ENCODE peak calls at places on chromosomes 2 and 18, in six cellular contexts. Q, I, G, W, T and J are unnamed samples.

GRCh38 chr18:21458322-21458721 is 142.2 kb downstream of the ESCO1 start:
- DNase-seq in W (no peak), G (no peak), I (no peak), T (no peak), Q (no peak), J (no peak)

GRCh38 chr18:33844232-33844631 is 266.2 kb downstream of the ASXL3 start:
- DNase-seq in T (no peak), I (no peak), W (peak), G (no peak), Q (no peak), J (no peak)

GRCh38 chr2:239365071-239365781 is 35.6 kb downstream of the HDAC4 start:
- DNase-seq in G (no peak), I (no peak), T (no peak), W (no peak), Q (no peak), J (no peak)

GRCh38 chr2:12452211-12452610 is 264.5 kb upstream of the TRIB2 start:
- DNase-seq in T (no peak), I (peak), Q (peak), G (peak), W (peak), J (peak)

GRCh38 chr2:119225084-119225864 is 1.6 kb downstream of the STEAP3 start:
- DNase-seq in W (no peak), I (no peak), T (no peak), Q (no peak), G (no peak), J (no peak)

GRCh38 chr2:156343940-156344301 is 11.4 kb upstream of the NR4A2 start:
- DNase-seq in G (no peak), T (no peak), I (no peak), Q (no peak), W (no peak), J (peak)

GRCh38 chr2:100004959-100005387 is 137.4 kb downstream of the AFF3 start:
- DNase-seq in I (no peak), W (no peak), Q (no peak), G (no peak), T (no peak), J (no peak)

GRCh38 chr18:35642802-35643201 is 61.3 kb downstream of the GALNT1 start:
- DNase-seq in W (no peak), G (no peak), T (no peak), Q (no peak), I (no peak), J (peak)

GRCh38 chr2:137842430-137842829 is 121.8 kb upstream of the HNMT start:
- DNase-seq in G (no peak), W (no peak), T (no peak), Q (no peak), I (no peak), J (no peak)

GRCh38 chr2:1510184-1510583 is 96.9 kb downstream of the TPO start:
- DNase-seq in G (no peak), W (no peak), T (no peak), Q (no peak), I (no peak), J (no peak)

GRCh38 chr2:20476950-20477349 is 30.1 kb downstream of the RHOB start:
- DNase-seq in W (no peak), T (no peak), I (no peak), Q (no peak), G (no peak), J (no peak)

GRCh38 chr2:236131073-236131692 is 37.0 kb downstream of the GBX2 start:
- DNase-seq in I (no peak), Q (no peak), T (no peak), G (no peak), W (no peak), J (no peak)

GRCh38 chr2:27133195-27133875 is 1.1 kb downstream of the PREB start:
- DNase-seq in I (no peak), T (no peak), Q (no peak), W (no peak), G (no peak), J (no peak)

GRCh38 chr2:150388289-150388625 is 99.2 kb downstream of the RND3 start:
- DNase-seq in I (no peak), W (peak), T (no peak), G (no peak), Q (no peak), J (peak)

GRCh38 chr2:140604096-140604495 is 1526.7 kb downstream of the LRP1B start:
- DNase-seq in W (peak), T (peak), I (no peak), G (peak), Q (peak), J (peak)

GRCh38 chr2:150259746-150260145 is 227.7 kb downstream of the RND3 start:
- DNase-seq in T (no peak), Q (no peak), W (peak), G (no peak), I (no peak), J (peak)

GRCh38 chr2:170145675-170146432 is 32.1 kb upstream of the MYO3B start:
- DNase-seq in G (no peak), I (no peak), Q (no peak), T (no peak), W (no peak), J (no peak)

GRCh38 chr18:12018861-12019260 is 37.6 kb downstream of the IMPA2 start:
- DNase-seq in Q (no peak), G (no peak), W (no peak), T (no peak), I (no peak), J (no peak)

GRCh38 chr18:76491436-76491800 is 3.6 kb downstream of the ZNF516 start:
- DNase-seq in W (peak), Q (peak), T (peak), I (no peak), G (peak), J (peak)

GRCh38 chr2:88265352-88265960 is 95.3 kb downstream of the THNSL2 start:
- DNase-seq in T (peak), G (peak), Q (peak), I (no peak), W (peak), J (peak)

GRCh38 chr18:48779462-48779861 is 171.3 kb downstream of the SMAD7 start:
- DNase-seq in I (no peak), W (no peak), Q (no peak), G (no peak), T (no peak), J (no peak)

GRCh38 chr2:127157651-127158460 is 50.9 kb upstream of the BIN1 start:
- DNase-seq in T (no peak), G (no peak), W (no peak), I (no peak), Q (peak), J (no peak)

GRCh38 chr18:48827321-48828200 is 123.2 kb downstream of the SMAD7 start:
- DNase-seq in I (no peak), W (peak), T (no peak), G (peak), Q (peak), J (peak)

GRCh38 chr2:34261701-34262100 is 662.6 kb upstream of the FAM98A start:
- DNase-seq in I (no peak), T (no peak), W (no peak), Q (no peak), G (no peak), J (no peak)

GRCh38 chr2:140893685-140894084 is 1237.1 kb downstream of the LRP1B start:
- DNase-seq in W (peak), T (peak), I (peak), G (peak), Q (peak), J (peak)

GRCh38 chr2:180776924-180777323 is 203.5 kb upstream of the UBE2E3 start:
- DNase-seq in G (no peak), I (peak), Q (peak), T (no peak), W (peak), J (peak)

GRCh38 chr2:231563378-231563961 is 29.2 kb upstream of the TEX44 start:
- DNase-seq in T (peak), I (no peak), G (peak), Q (peak), W (peak), J (peak)

GRCh38 chr2:120830096-120830830 is 94.6 kb downstream of the GLI2 start:
- DNase-seq in Q (no peak), W (no peak), I (no peak), T (no peak), G (no peak), J (no peak)

GRCh38 chr2:70949086-70949485 is 13.4 kb downstream of the ATP6V1B1 start:
- DNase-seq in Q (no peak), I (no peak), G (no peak), T (no peak), W (no peak), J (no peak)

GRCh38 chr2:164981217-164981990 is 26.1 kb upstream of the SLC38A11 start:
- DNase-seq in I (no peak), Q (no peak), G (no peak), T (peak), W (peak), J (no peak)

GRCh38 chr18:3257627-3258120 is 4.3 kb upstream of the MYL12B start:
- DNase-seq in Q (no peak), T (no peak), G (no peak), I (no peak), W (no peak), J (no peak)

GRCh38 chr18:3252843-3253242 is 5.2 kb downstream of the MYL12A start:
- DNase-seq in T (no peak), Q (no peak), I (no peak), W (no peak), G (no peak), J (no peak)

GRCh38 chr18:3256693-3257626 is 5.0 kb upstream of the MYL12B start:
- DNase-seq in I (no peak), Q (peak), W (peak), T (peak), G (peak), J (no peak)

GRCh38 chr18:3254725-3255124 is 7.1 kb downstream of the MYL12A start:
- DNase-seq in Q (no peak), G (no peak), W (no peak), I (no peak), T (no peak), J (no peak)

DNA sequence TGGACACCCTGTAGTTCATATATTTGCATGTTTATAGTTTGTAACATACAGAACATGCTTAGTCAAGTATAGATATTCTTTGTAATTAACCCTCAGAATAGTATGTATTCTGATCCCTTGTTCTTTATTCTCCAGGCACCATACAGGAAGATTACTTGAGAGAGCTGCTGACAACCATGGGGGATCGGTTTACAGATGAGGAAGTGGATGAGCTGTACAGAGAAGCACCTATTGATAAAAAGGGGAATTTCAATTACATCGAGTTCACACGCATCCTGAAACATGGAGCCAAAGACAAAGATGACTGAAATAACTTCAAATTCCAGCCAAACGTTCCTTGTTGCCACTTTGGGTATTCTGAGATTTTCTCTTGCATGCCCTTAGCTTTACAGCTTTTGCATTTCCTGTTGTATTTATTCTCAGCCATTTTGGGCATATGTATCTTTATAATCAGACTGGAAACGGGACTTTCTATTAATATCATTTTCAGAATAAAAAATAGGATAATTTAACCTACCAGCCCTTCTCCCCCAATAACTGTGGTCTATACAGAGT is 6.2 kb upstream of the MYL12B start:
- DNase-seq in I (no peak), T (peak), G (no peak), W (no peak), Q (no peak), J (no peak)
- H3K4me3 ChIP-seq in I (no peak), T (no peak), G (no peak), W (no peak), Q (no peak), J (no peak)

DNA sequence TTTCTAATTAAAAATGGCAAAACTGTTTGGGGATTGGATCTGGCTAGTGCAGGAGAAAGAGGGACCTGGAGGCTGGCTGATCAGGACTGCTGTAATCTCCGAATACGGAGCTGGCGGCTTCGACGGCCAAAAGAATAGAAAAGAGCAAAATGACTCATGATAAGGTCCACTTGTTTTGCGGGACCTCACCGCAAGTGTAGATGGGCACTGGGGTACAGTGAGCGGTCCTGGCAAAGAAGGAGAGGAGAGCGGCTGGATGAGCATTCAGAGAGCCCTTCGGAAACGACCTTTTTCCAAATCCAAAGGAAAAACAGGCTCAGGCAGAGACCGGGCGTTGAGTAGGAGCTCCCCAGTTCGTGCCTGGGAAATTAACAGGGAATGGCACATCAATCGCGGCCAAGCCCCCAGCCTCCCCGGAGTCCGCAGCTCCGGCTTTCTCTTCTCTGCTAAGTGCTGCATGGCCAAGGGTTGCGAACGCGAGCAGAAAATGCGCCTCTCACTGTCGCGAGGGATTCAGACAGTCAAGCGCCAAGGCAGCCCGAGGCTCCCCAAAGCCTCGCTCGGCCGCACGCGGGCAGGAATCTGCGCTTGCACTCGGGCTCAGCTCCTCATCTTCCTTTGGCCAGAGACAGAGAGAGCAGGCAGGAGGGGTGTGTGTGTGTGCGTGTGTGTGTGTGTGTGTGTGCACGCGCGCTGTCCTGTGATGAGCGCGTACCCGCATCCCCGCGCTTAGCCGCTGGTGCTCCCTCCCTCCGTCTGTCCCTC is 1.8 kb downstream of the DCC start:
- DNase-seq in G (no peak), Q (peak), W (peak), T (peak), I (no peak), J (peak)
- H3K4me3 ChIP-seq in G (peak), Q (peak), W (peak), T (no peak), I (peak), J (peak)

GRCh38 chr2:128421286-128421685 is 102.6 kb upstream of the HS6ST1 start:
- DNase-seq in W (no peak), T (no peak), G (no peak), I (no peak), Q (no peak), J (no peak)

GRCh38 chr2:128420776-128421175 is 102.1 kb upstream of the HS6ST1 start:
- DNase-seq in G (no peak), T (no peak), W (no peak), I (no peak), Q (no peak), J (no peak)

GRCh38 chr2:128421861-128422311 is 103.2 kb upstream of the HS6ST1 start:
- DNase-seq in Q (no peak), G (no peak), W (no peak), T (no peak), I (no peak), J (no peak)

GRCh38 chr2:128423788-128424165 is 105.1 kb upstream of the HS6ST1 start:
- DNase-seq in G (no peak), Q (no peak), T (no peak), I (no peak), W (no peak), J (no peak)

GRCh38 chr2:128422571-128422970 is 103.9 kb upstream of the HS6ST1 start:
- DNase-seq in I (peak), W (peak), G (peak), Q (peak), T (peak), J (peak)
- H3K4me3 ChIP-seq in I (no peak), W (no peak), G (no peak), Q (no peak), T (no peak), J (no peak)

DNA sequence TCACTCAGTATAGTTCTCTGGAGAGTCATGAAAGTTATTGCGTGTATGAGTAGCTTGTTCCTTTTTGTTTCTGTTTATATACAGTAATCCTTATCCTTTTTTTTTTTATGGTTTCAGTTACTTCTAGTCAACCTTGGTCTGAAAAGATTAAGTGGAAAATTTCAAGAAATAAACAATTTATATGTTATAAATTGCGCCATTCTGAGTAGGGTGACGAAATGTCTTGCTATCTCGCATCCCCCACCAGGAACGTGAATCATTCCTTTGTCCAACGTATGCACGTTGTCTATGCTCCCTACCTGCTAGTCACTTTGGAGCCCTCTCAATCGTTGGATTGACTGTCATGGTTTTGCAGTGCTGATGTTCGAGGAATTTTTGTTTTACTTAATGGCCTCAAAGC is 60.4 kb downstream of the FAM117B start:
- DNase-seq in I (no peak), Q (peak), W (no peak), T (no peak), G (no peak), J (no peak)
- H3K4me3 ChIP-seq in I (no peak), Q (no peak), W (no peak), T (no peak), G (no peak), J (no peak)

GRCh38 chr2:176079285-176079830 is 4.4 kb downstream of the EVX2 start:
- DNase-seq in I (no peak), W (no peak), Q (no peak), G (no peak), T (no peak), J (no peak)
- H3K4me3 ChIP-seq in I (no peak), W (no peak), Q (no peak), G (no peak), T (no peak), J (no peak)